ENCODE peak calls at places on chromosomes 3 and 15, in five cellular contexts. D is psoas muscle, J is A549, Q is tibial artery, S is SK-N-SH. L is an unnamed sample.

GRCh38 chr3:102129774-102130608 is 280.7 kb downstream of the NFKBIZ start:
- DNase-seq in D (no peak), J (peak), Q (peak), S (no peak), L (peak)

GRCh38 chr15:65368300-65368617 is 9.5 kb downstream of the IGDCC3 start:
- DNase-seq in D (no peak), J (no peak), Q (no peak), S (peak), L (no peak)

GRCh38 chr3:188082040-188082439 is 71.9 kb upstream of the LPP start:
- DNase-seq in D (no peak), J (no peak), Q (no peak), S (no peak), L (no peak)

GRCh38 chr15:95884276-95884675 is 446.2 kb upstream of the NR2F2 start:
- DNase-seq in D (no peak), J (no peak), Q (no peak), S (no peak), L (no peak)

GRCh38 chr15:78726870-78727551 is 84.3 kb downstream of the ADAMTS7 start:
- DNase-seq in D (no peak), J (peak), Q (no peak), S (peak), L (peak)

GRCh38 chr3:25911525-25912295 is 121.8 kb downstream of the OXSM start:
- DNase-seq in D (no peak), J (no peak), Q (no peak), S (no peak), L (no peak)

GRCh38 chr15:75036269-75036668 is 12.9 kb downstream of the PPCDC start:
- DNase-seq in D (no peak), J (no peak), Q (no peak), S (no peak), L (peak)

GRCh38 chr3:7695067-7695466 is 806.6 kb upstream of the LMCD1 start:
- DNase-seq in D (no peak), J (no peak), Q (no peak), S (no peak), L (no peak)

GRCh38 chr3:111076732-111077131 is 5.1 kb downstream of the NECTIN3 start:
- DNase-seq in D (no peak), J (no peak), Q (no peak), S (no peak), L (no peak)

GRCh38 chr15:56778761-56779160 is 45.5 kb upstream of the ZNF280D start:
- DNase-seq in D (no peak), J (no peak), Q (no peak), S (no peak), L (no peak)

GRCh38 chr3:184652465-184652864 is 59.4 kb downstream of the MAGEF1 start:
- DNase-seq in D (no peak), J (no peak), Q (no peak), S (no peak), L (peak)

GRCh38 chr15:36810656-36811449 is 231.4 kb downstream of the CDIN1 start:
- DNase-seq in D (no peak), J (no peak), Q (no peak), S (no peak), L (no peak)

GRCh38 chr3:194272861-194273266 is 78.3 kb downstream of the CPN2 start:
- DNase-seq in D (no peak), J (no peak), Q (no peak), S (peak), L (no peak)

GRCh38 chr3:21314688-21315087 is 436.3 kb downstream of the ZNF385D start:
- DNase-seq in D (no peak), J (no peak), Q (no peak), S (peak), L (no peak)

GRCh38 chr3:67550541-67550940 is 103.9 kb downstream of the SUCLG2 start:
- DNase-seq in D (no peak), J (no peak), Q (no peak), S (no peak), L (no peak)

GRCh38 chr3:10404377-10404776 is 83.5 kb upstream of the SEC13 start:
- DNase-seq in D (no peak), J (no peak), Q (no peak), S (no peak), L (no peak)

GRCh38 chr15:54082836-54083492 is 104.7 kb downstream of the UNC13C start:
- DNase-seq in D (no peak), J (no peak), Q (no peak), S (peak), L (peak)

GRCh38 chr3:158121295-158121694 is 11.4 kb downstream of the RSRC1 start:
- DNase-seq in D (no peak), J (no peak), Q (no peak), S (no peak), L (no peak)

GRCh38 chr15:72737723-72738122 is 45.8 kb downstream of the ADPGK start:
- DNase-seq in D (no peak), J (no peak), Q (no peak), S (no peak), L (no peak)

GRCh38 chr3:113746069-113746954 is at the start of gene NAA50:
- DNase-seq in D (peak), J (peak), Q (peak), S (peak), L (peak)

GRCh38 chr15:100596792-100597191 is 5.2 kb downstream of the LINS1 start:
- DNase-seq in D (no peak), J (no peak), Q (no peak), S (no peak), L (peak)

GRCh38 chr3:124428372-124429128 is 301.7 kb upstream of the UMPS start:
- DNase-seq in D (no peak), J (no peak), Q (no peak), S (no peak), L (no peak)

GRCh38 chr3:61560452-61561373 is 658 bp upstream of the PTPRG start:
- DNase-seq in D (peak), J (peak), Q (peak), S (peak), L (peak)

GRCh38 chr3:179308006-179308405 is 14.8 kb upstream of the ZNF639 start:
- DNase-seq in D (no peak), J (no peak), Q (no peak), S (no peak), L (no peak)

GRCh38 chr15:82874961-82875360 is 65.5 kb downstream of the WHAMM start:
- DNase-seq in D (no peak), J (no peak), Q (no peak), S (no peak), L (no peak)

GRCh38 chr3:67357610-67358458 is 296.6 kb downstream of the SUCLG2 start:
- DNase-seq in D (no peak), J (peak), Q (no peak), S (peak), L (peak)

GRCh38 chr3:141050913-141051632 is at the start of gene SPSB4:
- DNase-seq in D (peak), J (peak), Q (peak), S (peak), L (peak)

GRCh38 chr3:182357928-182358327 is 435.4 kb upstream of the ATP11B start:
- DNase-seq in D (no peak), J (no peak), Q (no peak), S (no peak), L (no peak)

GRCh38 chr3:39280569-39280968 is 733 bp upstream of the CX3CR1 start:
- DNase-seq in D (no peak), J (no peak), Q (no peak), S (no peak), L (no peak)

GRCh38 chr3:118505784-118506183 is 528.9 kb downstream of the IGSF11 start:
- DNase-seq in D (no peak), J (no peak), Q (no peak), S (no peak), L (peak)

GRCh38 chr3:151290673-151291072 is 12.3 kb upstream of the P2RY14 start:
- DNase-seq in D (no peak), J (no peak), Q (no peak), S (peak), L (peak)

GRCh38 chr3:69881756-69882428 is 117.6 kb upstream of the SAMMSON start:
- DNase-seq in D (no peak), J (no peak), Q (no peak), S (no peak), L (no peak)

GRCh38 chr3:175149675-175150074 is 290.5 kb downstream of the NAALADL2 start:
- DNase-seq in D (no peak), J (no peak), Q (peak), S (no peak), L (peak)

GRCh38 chr15:58307313-58307961 is 124.4 kb upstream of the LIPC start:
- DNase-seq in D (no peak), J (no peak), Q (no peak), S (peak), L (peak)

GRCh38 chr15:66294157-66294931 is 976 bp downstream of the DIS3L start:
- DNase-seq in D (no peak), J (peak), Q (peak), S (no peak), L (peak)

GRCh38 chr3:119649764-119650163 is 10.6 kb downstream of the POPDC2 start:
- DNase-seq in D (no peak), J (no peak), Q (no peak), S (no peak), L (no peak)

GRCh38 chr3:70308760-70309159 is 3.7 kb downstream of the MDFIC2 start:
- DNase-seq in D (no peak), J (no peak), Q (no peak), S (peak), L (no peak)

GRCh38 chr3:9183811-9184463 is 65.5 kb downstream of the SRGAP3 start:
- DNase-seq in D (no peak), J (no peak), Q (no peak), S (no peak), L (no peak)

GRCh38 chr15:96363692-96364091 is 33.2 kb downstream of the NR2F2 start:
- DNase-seq in D (no peak), J (no peak), Q (no peak), S (peak), L (no peak)

GRCh38 chr3:107578091-107578490 is 55.3 kb downstream of the BBX start:
- DNase-seq in D (no peak), J (no peak), Q (no peak), S (no peak), L (no peak)

GRCh38 chr3:107579372-107579771 is 56.6 kb downstream of the BBX start:
- DNase-seq in D (no peak), J (no peak), Q (no peak), S (no peak), L (no peak)

GRCh38 chr3:107581230-107581629 is 58.5 kb downstream of the BBX start:
- DNase-seq in D (no peak), J (no peak), Q (no peak), S (no peak), L (no peak)

GRCh38 chr3:107574650-107575049 is 51.9 kb downstream of the BBX start:
- DNase-seq in D (no peak), J (peak), Q (no peak), S (peak), L (peak)

GRCh38 chr3:107578523-107578922 is 55.8 kb downstream of the BBX start:
- DNase-seq in D (no peak), J (no peak), Q (no peak), S (no peak), L (no peak)
- TF ChIP-seq CTCF in D (no peak), J (no peak), Q (no peak), S (no peak), L (no peak)

GRCh38 chr15:98150084-98150483 is 189.6 kb downstream of the ARRDC4 start:
- DNase-seq in D (no peak), J (no peak), Q (no peak), S (no peak), L (no peak)

GRCh38 chr15:98146031-98146430 is 185.5 kb downstream of the ARRDC4 start:
- DNase-seq in D (no peak), J (no peak), Q (no peak), S (no peak), L (no peak)

GRCh38 chr15:98150531-98150930 is 190.0 kb downstream of the ARRDC4 start:
- DNase-seq in D (no peak), J (no peak), Q (no peak), S (no peak), L (no peak)

GRCh38 chr15:98144388-98144787 is 183.9 kb downstream of the ARRDC4 start:
- DNase-seq in D (no peak), J (no peak), Q (no peak), S (no peak), L (peak)

GRCh38 chr15:98147415-98147814 is 186.9 kb downstream of the ARRDC4 start:
- DNase-seq in D (no peak), J (no peak), Q (no peak), S (no peak), L (no peak)
- H3K27ac ChIP-seq in D (no peak), J (no peak), Q (no peak), S (no peak), L (no peak)

GRCh38 chr15:68317281-68318007 is 39.9 kb downstream of the FEM1B start:
- DNase-seq in D (no peak), J (no peak), Q (peak), S (no peak), L (no peak)

GRCh38 chr15:68314563-68314962 is 37.0 kb downstream of the FEM1B start:
- DNase-seq in D (no peak), J (no peak), Q (peak), S (peak), L (no peak)

GRCh38 chr15:68315495-68316007 is 38.0 kb downstream of the FEM1B start:
- DNase-seq in D (no peak), J (no peak), Q (peak), S (no peak), L (no peak)

GRCh38 chr15:68315035-68315434 is 37.5 kb downstream of the FEM1B start:
- DNase-seq in D (no peak), J (no peak), Q (no peak), S (peak), L (no peak)

GRCh38 chr15:68316061-68316804 is 38.7 kb downstream of the FEM1B start:
- DNase-seq in D (no peak), J (no peak), Q (peak), S (no peak), L (no peak)
- TF ChIP-seq CTCF in D (no peak), J (peak), Q (no peak), S (peak), L (no peak)

GRCh38 chr3:73772599-73772998 is 147.9 kb upstream of the PDZRN3 start:
- DNase-seq in D (no peak), J (no peak), Q (no peak), S (no peak), L (no peak)
- H3K27ac ChIP-seq in D (no peak), J (no peak), Q (no peak), S (peak), L (no peak)